ENCODE peak calls at places on chromosomes 12 and 14, in seven cellular contexts. U, N, C, R, M, E and B are unnamed samples.

GRCh38 chr14:100882991-100883788 is 20.3 kb downstream of the RTL1 start:
- DNase-seq in U (no peak), N (no peak), C (no peak), R (no peak), M (no peak), E (no peak), B (no peak)

GRCh38 chr12:52035926-52036325 is 15.3 kb upstream of the NR4A1 start:
- DNase-seq in U (no peak), N (no peak), C (no peak), R (no peak), M (no peak), E (no peak), B (no peak)

GRCh38 chr12:67807808-67808207 is 159.3 kb downstream of the DYRK2 start:
- DNase-seq in U (peak), N (no peak), C (no peak), R (no peak), M (peak), E (no peak), B (no peak)

GRCh38 chr12:50640321-50640939 is 123.5 kb upstream of the ATF1 start:
- DNase-seq in U (no peak), N (no peak), C (no peak), R (no peak), M (no peak), E (no peak), B (no peak)

GRCh38 chr14:59020382-59020781 is 168.1 kb upstream of the DAAM1 start:
- DNase-seq in U (peak), N (no peak), C (no peak), R (no peak), M (peak), E (peak), B (peak)

GRCh38 chr14:96135285-96135684 is 69.4 kb upstream of the BDKRB2 start:
- DNase-seq in U (peak), N (no peak), C (no peak), R (no peak), M (no peak), E (no peak), B (no peak)

GRCh38 chr14:104799657-104800599 is 973 bp upstream of the ZBTB42 start:
- DNase-seq in U (peak), N (peak), C (peak), R (no peak), M (peak), E (peak), B (peak)

GRCh38 chr14:96571311-96571710 is 69.1 kb downstream of the PAPOLA start:
- DNase-seq in U (no peak), N (no peak), C (no peak), R (no peak), M (no peak), E (no peak), B (no peak)

GRCh38 chr14:64885555-64885954 is 5.8 kb upstream of the SPTB start:
- DNase-seq in U (no peak), N (no peak), C (no peak), R (no peak), M (no peak), E (no peak), B (no peak)

GRCh38 chr12:89648211-89648930 is 60.3 kb downstream of the ATP2B1 start:
- DNase-seq in U (peak), N (no peak), C (no peak), R (no peak), M (peak), E (no peak), B (peak)

GRCh38 chr12:27840229-27840999 is 60.4 kb upstream of the MANSC4 start:
- DNase-seq in U (peak), N (no peak), C (no peak), R (no peak), M (peak), E (no peak), B (no peak)
- TF ChIP-seq CTCF in U (peak), N (no peak), C (peak), R (no peak), M (peak), E (peak), B (no peak)

DNA sequence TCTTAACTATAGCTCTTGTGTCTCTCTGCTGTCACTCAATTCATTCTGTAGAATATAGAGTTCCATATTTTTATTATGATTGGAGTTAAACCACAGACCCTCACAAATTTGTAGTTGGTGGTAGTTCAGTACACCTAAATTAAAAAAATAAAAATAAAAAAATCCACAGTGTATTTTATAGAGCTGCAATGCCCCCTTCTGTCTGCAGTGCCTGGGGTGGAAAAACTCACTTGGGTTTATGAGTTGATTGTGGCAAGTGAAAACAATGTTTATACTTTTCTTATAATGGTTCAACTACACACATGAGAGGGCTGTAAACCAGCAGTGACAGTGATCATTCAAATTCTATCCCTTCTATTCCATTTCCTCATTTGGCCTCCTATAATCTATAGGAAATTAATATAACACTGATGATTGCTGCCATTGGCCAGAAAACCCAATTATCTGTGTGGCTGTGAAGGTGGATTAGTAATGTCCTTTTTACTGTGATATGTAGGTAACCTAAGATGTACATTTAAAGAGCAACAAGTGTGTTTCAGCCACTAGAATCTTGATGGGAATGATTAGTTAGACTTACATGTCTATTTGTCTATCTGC is 166.9 kb upstream of the LRIG3 start:
- DNase-seq in U (peak), N (no peak), C (no peak), R (no peak), M (peak), E (peak), B (no peak)
- TF ChIP-seq CTCF in U (peak), N (no peak), C (peak), R (peak), M (peak), E (peak), B (no peak)

DNA sequence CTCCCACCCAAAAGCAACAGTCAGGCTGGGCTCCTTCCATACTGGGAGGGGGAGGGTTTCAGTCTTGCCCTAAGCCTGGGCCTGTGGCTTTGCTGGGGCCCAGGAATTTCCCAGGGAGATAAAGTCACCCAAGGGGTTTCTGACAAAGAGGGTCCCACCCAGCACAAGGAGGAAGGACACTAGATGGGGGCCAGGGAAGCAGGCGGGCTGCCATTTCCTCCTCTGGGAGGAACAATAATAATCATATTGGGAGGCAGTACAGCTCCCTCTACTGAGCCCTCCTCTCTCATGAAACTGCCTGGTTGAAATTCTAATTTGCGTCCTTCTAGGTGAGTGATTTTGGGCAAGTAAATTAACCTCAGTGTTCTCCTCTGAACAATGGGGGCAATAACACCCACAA is 7.9 kb downstream of the SLC8B1 start:
- DNase-seq in U (no peak), N (no peak), C (no peak), R (no peak), M (no peak), E (no peak), B (no peak)
- TF ChIP-seq CTCF in U (peak), N (no peak), C (no peak), R (no peak), M (peak), E (peak), B (no peak)

GRCh38 chr14:26735811-26736210 is 138.0 kb upstream of the NOVA1 start:
- DNase-seq in U (no peak), N (no peak), C (no peak), R (no peak), M (no peak), E (no peak), B (no peak)

GRCh38 chr14:26729851-26730250 is 132.0 kb upstream of the NOVA1 start:
- DNase-seq in U (peak), N (no peak), C (no peak), R (no peak), M (no peak), E (peak), B (no peak)

GRCh38 chr14:26730929-26731618 is 133.2 kb upstream of the NOVA1 start:
- DNase-seq in U (peak), N (no peak), C (no peak), R (peak), M (peak), E (no peak), B (peak)
- TF ChIP-seq CTCF in U (peak), N (no peak), C (peak), R (peak), M (peak), E (peak), B (peak)

DNA sequence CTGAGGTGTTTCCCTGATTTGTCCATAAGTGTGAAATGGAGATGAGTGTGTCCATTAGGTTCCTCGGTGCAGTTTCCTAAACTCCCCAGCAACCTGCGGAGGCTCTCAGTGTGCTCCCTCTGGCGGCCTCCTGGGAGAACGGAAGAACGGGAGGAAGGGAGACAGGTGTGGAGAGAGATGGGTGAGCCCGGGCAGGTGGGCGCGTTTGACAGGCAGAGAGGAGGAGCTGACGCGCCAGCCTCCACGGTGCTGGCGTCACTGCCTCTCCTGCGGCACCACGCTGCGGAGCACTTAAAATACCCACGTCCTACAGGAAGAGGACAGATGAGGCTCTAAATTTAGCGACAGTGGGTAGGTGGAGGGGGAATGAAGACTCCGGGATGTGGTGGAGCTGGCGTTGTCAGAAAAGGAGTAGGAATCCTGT is 26.8 kb upstream of the PEX5 start:
- DNase-seq in U (no peak), N (no peak), C (no peak), R (no peak), M (no peak), E (no peak), B (peak)
- TF ChIP-seq CTCF in U (peak), N (peak), C (peak), R (peak), M (peak), E (peak), B (peak)

GRCh38 chr12:123891516-123892179 is 81.0 kb downstream of the CCDC92 start:
- DNase-seq in U (no peak), N (no peak), C (no peak), R (no peak), M (no peak), E (peak), B (no peak)
- TF ChIP-seq CTCF in U (no peak), N (no peak), C (no peak), R (no peak), M (no peak), E (peak), B (peak)

DNA sequence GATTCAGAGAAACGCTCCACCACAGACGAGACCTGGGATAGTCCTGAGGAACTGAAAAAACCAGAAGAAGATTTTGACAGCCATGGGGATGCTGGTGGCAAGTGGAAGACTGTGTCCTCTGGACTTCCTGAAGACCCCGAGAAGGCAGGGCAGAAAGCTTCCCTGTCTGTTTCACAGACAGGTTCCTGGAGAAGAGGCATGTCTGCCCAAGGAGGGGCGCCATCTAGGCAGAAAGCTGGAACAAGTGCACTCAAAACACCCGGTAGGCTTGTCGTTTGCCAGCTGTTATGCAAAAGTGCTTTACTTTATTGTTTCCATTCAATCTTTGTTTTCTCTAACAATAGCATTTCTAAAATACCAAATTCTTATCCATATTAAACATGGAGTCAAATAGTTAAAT is 287.3 kb downstream of the NAV3 start:
- DNase-seq in U (no peak), N (no peak), C (no peak), R (no peak), M (no peak), E (no peak), B (no peak)
- TF ChIP-seq CTCF in U (no peak), N (no peak), C (no peak), R (no peak), M (no peak), E (no peak), B (no peak)

DNA sequence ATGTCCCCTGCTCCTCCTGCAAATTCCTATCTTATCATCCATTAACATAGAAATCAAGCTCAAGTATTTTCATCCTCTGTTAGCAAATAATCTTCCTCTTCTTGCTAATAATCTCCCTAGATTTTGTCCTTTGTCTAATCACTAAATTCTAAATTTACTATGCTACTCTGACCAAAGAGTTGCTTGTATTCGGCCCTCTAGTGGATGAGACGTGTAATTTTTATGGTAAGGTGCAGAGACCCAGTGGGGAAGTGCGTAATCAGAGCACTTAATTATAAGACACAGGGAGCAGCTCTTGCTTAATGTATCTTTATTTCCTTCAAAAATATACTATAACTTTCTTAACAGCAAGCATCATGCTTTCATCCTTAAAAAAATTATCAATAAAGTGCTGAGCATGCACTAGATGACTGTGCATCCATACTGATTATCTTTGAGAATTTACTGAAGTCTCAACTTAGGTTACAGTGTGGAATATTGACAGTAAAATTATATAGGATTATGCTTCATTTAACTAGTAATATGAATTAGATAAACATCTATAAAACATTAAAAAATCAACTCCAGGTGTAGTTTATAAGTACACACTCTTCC is 212.6 kb downstream of the SLC16A7 start:
- DNase-seq in U (peak), N (peak), C (no peak), R (no peak), M (peak), E (peak), B (peak)
- TF ChIP-seq CTCF in U (peak), N (peak), C (peak), R (peak), M (peak), E (peak), B (peak)

GRCh38 chr14:80055226-80055625 is 156.1 kb downstream of the DIO2 start:
- DNase-seq in U (no peak), N (no peak), C (no peak), R (no peak), M (no peak), E (no peak), B (no peak)

GRCh38 chr14:80059041-80059440 is 152.3 kb downstream of the DIO2 start:
- DNase-seq in U (no peak), N (no peak), C (no peak), R (no peak), M (peak), E (peak), B (no peak)

GRCh38 chr14:80054020-80054419 is 157.3 kb downstream of the DIO2 start:
- DNase-seq in U (no peak), N (no peak), C (no peak), R (no peak), M (no peak), E (no peak), B (no peak)

DNA sequence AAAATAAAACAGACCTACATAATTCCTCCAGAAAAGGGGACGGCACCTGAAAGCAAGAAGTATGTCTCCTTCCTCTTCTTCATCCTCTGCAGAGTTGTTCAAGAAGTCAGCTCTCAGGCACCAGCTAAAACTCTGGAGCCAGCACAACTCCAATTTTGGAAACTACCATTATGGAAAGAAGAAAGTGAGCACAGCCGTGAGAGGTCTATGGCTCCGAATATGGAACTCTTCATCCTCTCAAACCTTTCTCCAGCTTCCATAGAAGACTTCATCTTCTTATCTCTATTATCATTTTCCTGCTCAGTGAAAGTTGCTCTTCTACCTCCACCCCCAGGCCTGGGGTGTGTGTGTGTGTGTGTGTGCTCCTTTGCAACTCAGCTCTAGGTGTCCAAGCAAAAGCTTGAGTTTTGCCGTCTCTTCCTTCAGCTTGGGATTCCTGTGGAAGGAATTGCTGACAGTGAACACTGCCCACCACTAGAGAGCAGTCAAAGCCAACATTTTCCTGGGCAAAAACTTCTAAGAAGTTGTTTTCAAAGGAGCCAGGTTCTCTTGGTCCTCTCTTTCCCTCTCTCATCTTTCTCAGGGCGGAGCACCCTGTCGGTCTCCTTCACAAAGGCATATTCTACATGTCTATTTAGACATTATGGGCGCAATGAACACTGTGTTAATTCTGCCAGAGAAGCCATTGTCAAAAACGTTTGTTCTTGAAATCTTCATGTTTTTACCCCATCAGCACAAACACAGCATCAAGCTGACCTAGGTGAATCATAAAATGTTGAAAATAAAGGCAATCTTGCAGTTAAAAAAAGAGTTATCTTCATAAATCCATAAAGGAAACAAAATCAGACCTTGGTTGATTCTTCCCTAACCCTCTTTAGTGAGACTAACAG is 155.1 kb downstream of the DIO2 start:
- DNase-seq in U (peak), N (peak), C (no peak), R (peak), M (peak), E (peak), B (peak)
- TF ChIP-seq CTCF in U (peak), N (peak), C (peak), R (peak), M (peak), E (peak), B (peak)